ENCODE peak calls at places on chromosomes 16 and 17, in four cellular contexts. C is PC-3, K is neural progenitor cell, V is MM.1S. T is an unnamed sample.

GRCh38 chr16:14015948-14016347 is 55.2 kb upstream of the MRTFB start:
- DNase-seq in C (peak; percentile 65), K (no peak), V (no peak), T (no peak)

GRCh38 chr17:47275245-47275984 is 21.8 kb downstream of the ITGB3 start:
- DNase-seq in C (peak; percentile 95), K (peak; percentile 78), V (no peak), T (peak; percentile 71)

GRCh38 chr17:78268960-78269892 is 37.8 kb downstream of the TMEM235 start:
- DNase-seq in C (no peak), K (peak; percentile 43), V (no peak), T (peak; percentile 79)

GRCh38 chr17:46020023-46020735 is 21.1 kb downstream of the STH start:
- DNase-seq in C (no peak), K (no peak), V (no peak), T (no peak)

GRCh38 chr17:17043668-17044226 is 1.5 kb downstream of the MPRIP start:
- DNase-seq in C (peak; percentile 41), K (peak; percentile 55), V (peak; percentile 20), T (peak; percentile 32)

GRCh38 chr16:81429045-81429521 is 15.5 kb upstream of the CMIP start:
- DNase-seq in C (peak; percentile 60), K (peak; percentile 61), V (no peak), T (peak; percentile 82)

GRCh38 chr17:7477392-7478275 is 1.8 kb downstream of the ZBTB4 start:
- DNase-seq in C (peak; percentile 11), K (peak; percentile 71), V (no peak), T (peak; percentile 24)

GRCh38 chr17:45334701-45335677 is 18.2 kb upstream of the MAP3K14 start:
- DNase-seq in C (no peak), K (no peak), V (no peak), T (no peak)

GRCh38 chr17:45836047-45837044 is 8.3 kb upstream of the SPPL2C start:
- DNase-seq in C (no peak), K (peak; percentile 53), V (no peak), T (no peak)

GRCh38 chr17:9937901-9938300 is 32.8 kb upstream of the RCVRN start:
- DNase-seq in C (no peak), K (no peak), V (no peak), T (no peak)

GRCh38 chr16:83581994-83582747 is 225.6 kb upstream of the HSBP1 start:
- DNase-seq in C (no peak), K (no peak), V (no peak), T (peak; percentile 46)

GRCh38 chr17:21263351-21263750 is 10.1 kb upstream of the NATD1 start:
- DNase-seq in C (peak; percentile 61), K (no peak), V (no peak), T (no peak)

GRCh38 chr17:70968302-70968701 is 799.0 kb downstream of the KCNJ2 start:
- DNase-seq in C (peak; percentile 33), K (no peak), V (no peak), T (no peak)

GRCh38 chr17:60676758-60677307 is 818 bp upstream of the BCAS3 start:
- DNase-seq in C (no peak), K (peak; percentile 5), V (no peak), T (peak; percentile 10)

GRCh38 chr17:80968602-80969029 is 23.0 kb upstream of the CHMP6 start:
- DNase-seq in C (no peak), K (no peak), V (no peak), T (no peak)

GRCh38 chr16:24826817-24827566 is 18.8 kb upstream of the SLC5A11 start:
- DNase-seq in C (no peak), K (no peak), V (no peak), T (no peak)

GRCh38 chr17:81027591-81028505 is 7.1 kb upstream of the BAIAP2 start:
- DNase-seq in C (peak; percentile 25), K (no peak), V (no peak), T (no peak)

GRCh38 chr16:75580-76501 is 2.2 kb upstream of the MPG start:
- DNase-seq in C (no peak), K (peak; percentile 54), V (no peak), T (peak; percentile 70)

GRCh38 chr16:3514621-3515020 is 13.8 kb downstream of the CLUAP1 start:
- DNase-seq in C (no peak), K (no peak), V (no peak), T (no peak)

GRCh38 chr16:69767459-69768229 is 5.5 kb downstream of the WWP2 start:
- DNase-seq in C (no peak), K (no peak), V (no peak), T (no peak)

GRCh38 chr16:72458035-72458434 is 286.1 kb upstream of the PMFBP1 start:
- DNase-seq in C (no peak), K (no peak), V (no peak), T (no peak)

GRCh38 chr17:44543213-44543904 is 13.9 kb upstream of the FZD2 start:
- DNase-seq in C (peak; percentile 95), K (peak; percentile 90), V (no peak), T (peak; percentile 99)

GRCh38 chr17:7634384-7634783 is 4.4 kb downstream of the SHBG start:
- DNase-seq in C (peak; percentile 38), K (peak; percentile 77), V (no peak), T (peak; percentile 91)

GRCh38 chr16:14172200-14172805 is 101.2 kb downstream of the MRTFB start:
- DNase-seq in C (peak; percentile 42), K (no peak), V (no peak), T (no peak)

GRCh38 chr17:30237296-30238002 is 2.0 kb upstream of the SLC6A4 start:
- DNase-seq in C (no peak), K (peak; percentile 40), V (no peak), T (peak; percentile 47)

GRCh38 chr17:41382396-41382795 is 290 bp upstream of the KRT34 start:
- DNase-seq in C (no peak), K (no peak), V (no peak), T (no peak)

GRCh38 chr17:50501054-50501453 is 7.2 kb upstream of the MYCBPAP start:
- DNase-seq in C (peak; percentile 76), K (no peak), V (peak; percentile 26), T (peak; percentile 71)

GRCh38 chr17:43803758-43804157 is 23.5 kb downstream of the CFAP97D1 start:
- DNase-seq in C (no peak), K (no peak), V (no peak), T (peak; percentile 71)

GRCh38 chr16:62225675-62226074 is 189.4 kb upstream of the CDH8 start:
- DNase-seq in C (peak; percentile 75), K (peak; percentile 78), V (peak; percentile 93), T (peak; percentile 94)

GRCh38 chr16:4240624-4241023 is 1.3 kb downstream of the SRL start:
- DNase-seq in C (no peak), K (peak; percentile 39), V (no peak), T (peak; percentile 46)

GRCh38 chr17:79006794-79007503 is 2.6 kb downstream of the CANT1 start:
- DNase-seq in C (no peak), K (no peak), V (no peak), T (no peak)

GRCh38 chr16:25264599-25264998 is 7.0 kb upstream of the ZKSCAN2 start:
- DNase-seq in C (peak; percentile 17), K (peak; percentile 15), V (peak; percentile 14), T (peak; percentile 20)

GRCh38 chr17:74043976-74044375 is 159.5 kb upstream of the RPL38 start:
- DNase-seq in C (peak; percentile 32), K (no peak), V (no peak), T (no peak)

GRCh38 chr17:42118545-42118944 is 2.6 kb downstream of the KAT2A start:
- DNase-seq in C (no peak), K (peak; percentile 44), V (peak; percentile 41), T (peak; percentile 76)

GRCh38 chr16:79639576-79640311 is 39.2 kb upstream of the MAF start:
- DNase-seq in C (peak; percentile 33), K (no peak), V (peak; percentile 6), T (no peak)

GRCh38 chr16:23711785-23712184 is 1.2 kb downstream of the ERN2 start:
- DNase-seq in C (peak; percentile 5), K (no peak), V (no peak), T (no peak)

GRCh38 chr16:48602357-48603014 is 7.5 kb downstream of the N4BP1 start:
- DNase-seq in C (no peak), K (no peak), V (no peak), T (no peak)
- TF ChIP-seq EZH2phosphoT487 in C (no peak), K (no peak), V (no peak), T (no peak)

DNA sequence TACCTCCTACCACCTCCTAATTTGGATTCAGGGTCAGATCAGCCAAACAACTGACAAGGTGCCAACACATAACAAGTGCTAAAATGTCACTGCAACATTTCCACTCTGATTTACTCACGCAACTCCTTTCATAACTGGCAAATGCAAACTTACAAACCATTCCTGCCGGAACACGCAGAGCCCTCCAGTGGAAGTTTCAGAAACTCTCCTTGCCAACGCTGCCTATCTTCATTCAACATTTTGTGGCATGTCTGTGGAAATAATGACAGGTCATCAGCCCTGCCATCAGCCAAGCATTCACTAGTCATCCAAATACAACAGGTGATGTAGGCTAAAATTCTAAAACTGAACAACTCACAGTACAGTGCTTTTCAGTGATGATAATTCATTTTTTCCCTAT is 37.7 kb upstream of the OR3A1 start:
- DNase-seq in C (peak; percentile 47), K (no peak), V (no peak), T (peak; percentile 15)
- TF ChIP-seq EZH2phosphoT487 in C (no peak), K (no peak), V (no peak), T (no peak)

GRCh38 chr16:66549284-66550131 is at the start of gene TK2:
- DNase-seq in C (peak; percentile 30), K (peak; percentile 79), V (peak; percentile 65), T (peak; percentile 84)
- TF ChIP-seq EZH2phosphoT487 in C (no peak), K (no peak), V (no peak), T (no peak)

GRCh38 chr17:1852327-1852726 is 22.5 kb downstream of the RPA1 start:
- DNase-seq in C (no peak), K (no peak), V (no peak), T (no peak)
- TF ChIP-seq EZH2phosphoT487 in C (no peak), K (no peak), V (no peak), T (no peak)

GRCh38 chr16:15776572-15776971 is 80.3 kb downstream of the MYH11 start:
- DNase-seq in C (no peak), K (no peak), V (no peak), T (no peak)

GRCh38 chr16:15775663-15776304 is 81.0 kb downstream of the MYH11 start:
- DNase-seq in C (peak; percentile 16), K (no peak), V (no peak), T (no peak)

GRCh38 chr16:15777533-15778203 is 79.2 kb downstream of the MYH11 start:
- DNase-seq in C (peak; percentile 66), K (peak; percentile 75), V (peak; percentile 34), T (peak; percentile 82)

GRCh38 chr16:15773964-15774363 is 82.9 kb downstream of the MYH11 start:
- DNase-seq in C (no peak), K (no peak), V (no peak), T (no peak)

GRCh38 chr16:15775209-15775608 is 81.6 kb downstream of the MYH11 start:
- DNase-seq in C (peak; percentile 33), K (no peak), V (no peak), T (peak; percentile 20)
- TF ChIP-seq EZH2phosphoT487 in C (no peak), K (no peak), V (no peak), T (no peak)